ENCODE peak calls at places on chromosomes 6 and 20, in seven cellular contexts. J, D, V, K, U, Z and Y are unnamed samples. For H3K4me1, the result is how much of the 10 kb centered on the place peaks cover.

GRCh38 chr20:6026051-6026450 is 27.8 kb downstream of the LRRN4 start:
- DNase-seq in V (no peak), U (no peak), K (no peak), J (peak), Z (no peak), D (no peak), Y (peak)

GRCh38 chr6:124858564-124858963 is 103.7 kb upstream of the RNF217 start:
- DNase-seq in V (no peak), D (no peak), Z (no peak), K (no peak), J (no peak), U (no peak), Y (no peak)

GRCh38 chr6:1496092-1496491 is 106.7 kb downstream of the FOXF2 start:
- DNase-seq in J (no peak), Z (no peak), D (no peak), U (no peak), K (no peak), V (no peak), Y (no peak)

GRCh38 chr6:37160922-37161778 is 8.8 kb upstream of the PIM1 start:
- DNase-seq in D (no peak), V (no peak), Z (peak), U (no peak), K (no peak), J (peak), Y (no peak)

GRCh38 chr20:46317685-46318177 is 9.4 kb upstream of the CDH22 start:
- DNase-seq in D (no peak), Z (no peak), V (no peak), J (no peak), U (no peak), K (no peak), Y (no peak)

GRCh38 chr6:117167520-117168271 is 97.7 kb upstream of the VGLL2 start:
- DNase-seq in Z (peak), J (peak), D (peak), V (no peak), U (no peak), K (no peak), Y (no peak)

GRCh38 chr6:90687751-90688380 is 101.0 kb upstream of the MAP3K7 start:
- DNase-seq in J (no peak), Z (no peak), K (no peak), V (no peak), D (no peak), U (no peak), Y (no peak)

GRCh38 chr6:89392823-89393222 is 19.2 kb downstream of the RRAGD start:
- DNase-seq in V (no peak), K (no peak), U (no peak), Z (no peak), D (no peak), J (no peak), Y (no peak)

GRCh38 chr6:22631101-22631500 is 61.7 kb downstream of the HDGFL1 start:
- DNase-seq in U (no peak), Z (no peak), D (no peak), V (no peak), J (peak), K (peak), Y (no peak)

GRCh38 chr6:143329323-143329722 is 121.2 kb downstream of the ADAT2 start:
- DNase-seq in Z (no peak), U (no peak), V (no peak), J (peak), K (no peak), D (no peak), Y (no peak)

GRCh38 chr20:32518593-32519366 is 66.4 kb downstream of the NOL4L start:
- DNase-seq in K (no peak), V (no peak), Z (no peak), D (peak), U (no peak), J (no peak), Y (no peak)

GRCh38 chr6:143271024-143271423 is 179.5 kb downstream of the ADAT2 start:
- DNase-seq in J (peak), V (no peak), U (no peak), K (no peak), D (no peak), Z (no peak), Y (no peak)

GRCh38 chr6:150898390-150899170 is 33.1 kb downstream of the MTHFD1L start:
- DNase-seq in K (no peak), V (no peak), U (no peak), J (peak), D (no peak), Z (peak), Y (no peak)

GRCh38 chr6:13724174-13724573 is 12.5 kb upstream of the RANBP9 start:
- DNase-seq in Z (no peak), U (no peak), K (no peak), V (no peak), J (no peak), D (no peak), Y (no peak)

GRCh38 chr6:164346631-164347030 is 932.1 kb downstream of the QKI start:
- DNase-seq in Z (no peak), V (no peak), K (no peak), J (no peak), U (no peak), D (no peak), Y (no peak)
- H3K27ac ChIP-seq in Z (no peak), V (no peak), K (no peak), J (no peak), U (no peak), D (no peak), Y (no peak)

DNA sequence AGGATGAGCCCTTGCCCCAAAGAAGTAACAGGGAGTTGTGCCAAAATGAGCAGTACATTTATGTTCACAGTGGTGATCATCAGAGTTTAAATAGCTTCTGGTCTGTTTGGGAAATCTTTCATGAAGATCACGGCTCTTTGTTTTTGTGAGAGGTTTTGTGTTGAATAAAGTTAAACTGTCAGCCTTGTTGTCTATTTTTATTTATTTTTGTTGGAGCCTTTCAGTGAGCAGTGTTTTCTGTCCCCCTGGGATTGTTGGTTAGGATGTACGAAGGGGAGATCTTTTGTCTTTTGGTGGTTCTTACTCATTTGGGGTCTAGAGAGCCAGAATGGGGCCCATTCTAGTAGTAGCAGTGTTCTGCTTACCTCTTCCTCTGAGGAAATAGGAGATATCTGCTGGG is 157.2 kb downstream of the JARID2 start:
- DNase-seq in Z (no peak), V (no peak), J (no peak), U (no peak), K (no peak), D (no peak), Y (no peak)
- H3K4me1 ChIP-seq in Z (under half), V (under half), J (under half), U (under half), K (half or more), D (under half), Y (half or more)

GRCh38 chr6:108582618-108583017 is 21.9 kb downstream of the FOXO3 start:
- DNase-seq in V (no peak), U (no peak), J (no peak), D (no peak), K (no peak), Z (no peak), Y (no peak)

GRCh38 chr6:108578595-108579038 is 17.9 kb downstream of the FOXO3 start:
- DNase-seq in V (no peak), J (peak), K (no peak), D (no peak), Z (peak), U (no peak), Y (no peak)

GRCh38 chr6:108581237-108581931 is 20.7 kb downstream of the FOXO3 start:
- DNase-seq in U (no peak), K (no peak), J (peak), Z (peak), D (no peak), V (no peak), Y (no peak)

GRCh38 chr6:108581932-108582500 is 21.3 kb downstream of the FOXO3 start:
- DNase-seq in D (no peak), K (no peak), Z (no peak), J (no peak), V (no peak), U (no peak), Y (no peak)

GRCh38 chr6:108580645-108581044 is 19.9 kb downstream of the FOXO3 start:
- DNase-seq in J (no peak), D (no peak), K (no peak), Z (no peak), V (no peak), U (no peak), Y (no peak)
- H3K27ac ChIP-seq in J (peak), D (peak), K (peak), Z (peak), V (peak), U (peak), Y (no peak)

GRCh38 chr6:137874204-137875001 is 7.3 kb downstream of the TNFAIP3 start:
- DNase-seq in J (no peak), U (peak), V (no peak), D (no peak), Z (no peak), K (no peak), Y (no peak)
- H3K4me1 ChIP-seq in J (under half), U (under half), V (under half), D (under half), Z (under half), K (half or more), Y (half or more)

DNA sequence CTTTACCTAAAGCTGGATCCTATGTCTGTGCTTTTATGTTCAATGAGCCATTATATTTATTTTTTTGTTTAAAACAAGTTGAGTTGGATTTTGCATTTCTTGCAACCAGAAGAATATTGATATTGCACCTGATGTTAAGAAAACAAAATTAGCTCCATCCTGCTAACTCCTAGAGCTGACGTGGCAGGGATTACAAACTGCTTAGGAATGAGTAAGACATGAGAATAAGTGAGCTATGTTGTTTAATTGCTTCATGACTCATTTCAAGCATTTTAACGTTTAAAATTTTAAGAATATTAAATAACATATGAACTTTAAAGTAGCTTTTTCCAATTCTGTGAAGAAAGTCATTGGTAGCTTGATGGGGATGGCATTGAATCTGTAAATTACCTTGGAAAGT is 663.5 kb downstream of the EPM2A start:
- DNase-seq in D (no peak), Z (peak), J (peak), U (no peak), K (no peak), V (no peak), Y (no peak)
- H3K27ac ChIP-seq in D (no peak), Z (peak), J (no peak), U (no peak), K (no peak), V (no peak), Y (no peak)

DNA sequence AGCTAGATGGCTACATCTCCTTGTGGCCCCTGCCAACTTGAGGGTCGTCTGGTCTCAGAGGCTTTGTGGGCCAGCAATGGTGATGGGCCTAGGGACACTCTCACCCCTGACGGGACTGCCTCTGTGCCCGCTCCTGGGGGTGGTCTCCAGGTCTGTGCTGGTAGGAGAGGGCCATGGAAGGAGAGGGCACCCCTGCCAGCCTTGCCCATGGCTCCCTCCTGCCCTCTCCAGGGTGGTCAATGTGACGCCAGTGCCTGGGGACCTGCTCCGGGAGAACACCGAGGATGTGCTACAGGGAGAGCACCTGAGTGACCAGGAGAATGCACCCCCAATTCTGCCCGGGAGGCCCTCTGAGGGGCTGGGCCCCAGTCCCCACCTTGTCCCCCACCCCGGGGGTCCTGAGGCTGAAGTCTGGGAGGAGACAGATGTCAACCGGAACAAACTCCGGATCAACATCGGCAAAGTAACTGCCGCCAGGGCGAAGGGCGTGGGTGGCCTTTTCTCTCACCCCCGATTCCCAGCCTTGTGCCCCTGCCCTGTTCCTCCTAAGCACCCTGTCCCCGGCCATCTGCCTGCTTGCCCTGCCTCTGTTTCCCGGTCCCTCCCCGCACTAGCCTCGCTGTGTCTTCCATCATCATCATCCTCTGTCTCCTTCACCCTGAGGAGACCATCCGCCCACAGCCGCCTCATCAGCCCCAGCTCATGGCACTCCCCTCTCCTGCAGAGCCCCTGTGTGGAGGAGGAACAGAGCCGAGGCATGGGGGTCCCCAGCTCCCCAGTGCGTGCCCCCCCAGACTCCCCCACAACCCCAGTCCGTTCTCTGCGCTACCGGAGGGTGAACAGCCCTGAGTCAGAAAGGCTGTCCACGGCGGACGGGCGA is 15.8 kb downstream of the TTBK1 start:
- DNase-seq in K (no peak), J (no peak), D (peak), V (no peak), Z (no peak), U (no peak), Y (peak)
- H3K4me1 ChIP-seq in K (under half), J (under half), D (under half), V (under half), Z (under half), U (under half), Y (under half)

DNA sequence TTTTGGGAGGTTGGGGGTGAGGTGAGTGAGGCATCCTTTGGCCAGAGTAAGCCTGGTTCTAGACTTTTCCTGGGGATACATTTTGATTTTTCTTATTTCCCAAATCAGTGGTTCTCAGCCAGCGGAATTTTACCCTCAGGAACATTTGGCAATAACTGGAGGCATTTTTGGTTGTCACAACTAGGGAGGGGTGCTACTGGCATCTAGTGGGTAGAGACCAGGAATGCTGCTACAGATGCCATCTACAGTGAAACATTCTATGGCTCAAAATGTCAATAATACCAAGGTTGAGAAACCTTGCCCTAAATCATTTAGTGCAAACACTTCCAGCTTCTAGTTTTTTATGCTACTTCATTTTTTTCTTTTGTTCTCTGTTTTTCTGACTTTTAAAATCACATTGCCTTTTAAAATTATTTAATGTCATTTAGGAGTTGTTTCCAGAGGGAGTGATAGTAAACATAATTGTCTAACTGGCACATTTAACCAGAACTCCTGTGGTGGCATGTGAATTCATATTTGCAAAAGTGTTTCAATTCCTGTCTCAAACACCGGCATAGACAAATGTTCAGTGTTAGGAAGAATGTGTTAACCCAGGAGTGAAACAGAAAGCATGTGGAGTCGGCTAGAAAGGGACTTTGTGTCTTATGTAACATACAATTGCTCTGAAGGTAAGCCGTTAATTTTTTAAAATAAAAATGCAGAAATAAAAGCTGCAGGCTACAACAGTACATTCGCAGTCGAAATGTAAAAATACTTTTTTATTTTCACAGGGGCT is 59.0 kb downstream of the QRSL1 start:
- DNase-seq in J (no peak), Z (no peak), V (no peak), U (no peak), K (no peak), D (no peak), Y (no peak)
- H3K27ac ChIP-seq in J (no peak), Z (no peak), V (no peak), U (no peak), K (no peak), D (no peak), Y (no peak)

DNA sequence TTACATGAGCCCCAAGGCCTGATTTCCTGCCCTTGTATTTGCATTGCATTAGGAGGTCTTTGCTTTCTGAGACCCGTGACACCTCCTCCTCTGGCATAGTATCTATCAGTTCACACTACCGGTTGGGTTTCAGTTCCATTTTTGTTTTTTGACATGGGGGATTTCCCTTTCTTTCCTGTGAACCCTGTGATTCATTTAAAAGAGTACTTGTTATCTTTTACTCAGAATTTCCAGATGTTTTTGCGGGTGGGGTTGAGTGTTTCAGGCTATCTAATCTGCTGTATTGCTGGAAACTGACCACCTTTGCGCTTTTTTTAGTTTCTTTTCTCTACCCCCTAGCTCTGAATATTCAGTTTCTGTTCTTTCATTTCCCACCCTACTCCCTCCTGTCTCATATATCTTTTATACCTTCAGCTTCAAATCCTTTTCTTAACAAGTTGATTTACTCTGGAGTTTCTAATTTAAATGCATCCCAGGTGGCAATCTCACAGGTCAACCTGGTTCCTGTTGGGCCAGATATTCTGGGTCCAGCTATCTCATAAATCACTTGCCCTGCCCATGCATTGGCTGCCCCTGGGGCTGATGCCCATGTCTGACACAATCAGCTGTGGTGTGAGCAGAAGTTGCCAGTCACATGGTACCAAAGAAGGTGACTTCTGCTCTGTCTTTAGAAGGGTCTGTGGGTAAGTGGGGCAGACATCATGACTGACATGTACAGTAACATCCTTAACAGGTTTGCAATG is 14.3 kb upstream of the NCOA3 start:
- DNase-seq in D (no peak), V (no peak), U (peak), K (no peak), J (no peak), Z (no peak), Y (peak)
- H3K4me1 ChIP-seq in D (under half), V (under half), U (under half), K (under half), J (under half), Z (under half), Y (under half)

GRCh38 chr20:48850681-48851299 is 23.0 kb upstream of the PREX1 start:
- DNase-seq in J (no peak), Z (no peak), K (no peak), V (no peak), D (no peak), U (no peak), Y (no peak)
- H3K27ac ChIP-seq in J (no peak), Z (no peak), K (no peak), V (no peak), D (no peak), U (no peak), Y (no peak)